ENCODE peak calls at places on chromosomes 12 and 14, in four cellular contexts. J, H, D and R are unnamed samples.

GRCh38 chr12:1552171-1552570 is 42.2 kb downstream of the FBXL14 start:
- DNase-seq in J (no peak), H (no peak), D (no peak), R (no peak)

GRCh38 chr14:69948311-69948710 is 69.1 kb downstream of the SMOC1 start:
- DNase-seq in J (no peak), H (no peak), D (no peak), R (no peak)

GRCh38 chr14:26960049-26960688 is 362.3 kb upstream of the NOVA1 start:
- DNase-seq in J (no peak), H (no peak), D (no peak), R (no peak)

GRCh38 chr12:92912052-92912451 is 17.0 kb downstream of the EEA1 start:
- DNase-seq in J (no peak), H (no peak), D (no peak), R (no peak)

GRCh38 chr14:88798161-88798560 is 5.4 kb upstream of the EML5 start:
- DNase-seq in J (no peak), H (no peak), D (no peak), R (no peak)

GRCh38 chr12:105911966-105912365 is 226.8 kb downstream of the NUAK1 start:
- DNase-seq in J (no peak), H (no peak), D (no peak), R (no peak)

GRCh38 chr12:131065801-131066200 is 112.1 kb downstream of the ADGRD1 start:
- DNase-seq in J (no peak), H (no peak), D (no peak), R (no peak)

GRCh38 chr12:112838731-112839130 is 47.2 kb downstream of the RPH3A start:
- DNase-seq in J (no peak), H (no peak), D (no peak), R (no peak)

GRCh38 chr14:75307700-75308379 is 29.2 kb downstream of the FOS start:
- DNase-seq in J (peak), H (no peak), D (peak), R (peak)

GRCh38 chr12:108826115-108826806 is 31.1 kb downstream of the SSH1 start:
- DNase-seq in J (peak), H (no peak), D (no peak), R (peak)

GRCh38 chr12:47813491-47814196 is 6.1 kb downstream of the HDAC7 start:
- DNase-seq in J (peak), H (no peak), D (no peak), R (no peak)

GRCh38 chr12:59708059-59708458 is 112.2 kb downstream of the SLC16A7 start:
- DNase-seq in J (no peak), H (no peak), D (no peak), R (no peak)

DNA sequence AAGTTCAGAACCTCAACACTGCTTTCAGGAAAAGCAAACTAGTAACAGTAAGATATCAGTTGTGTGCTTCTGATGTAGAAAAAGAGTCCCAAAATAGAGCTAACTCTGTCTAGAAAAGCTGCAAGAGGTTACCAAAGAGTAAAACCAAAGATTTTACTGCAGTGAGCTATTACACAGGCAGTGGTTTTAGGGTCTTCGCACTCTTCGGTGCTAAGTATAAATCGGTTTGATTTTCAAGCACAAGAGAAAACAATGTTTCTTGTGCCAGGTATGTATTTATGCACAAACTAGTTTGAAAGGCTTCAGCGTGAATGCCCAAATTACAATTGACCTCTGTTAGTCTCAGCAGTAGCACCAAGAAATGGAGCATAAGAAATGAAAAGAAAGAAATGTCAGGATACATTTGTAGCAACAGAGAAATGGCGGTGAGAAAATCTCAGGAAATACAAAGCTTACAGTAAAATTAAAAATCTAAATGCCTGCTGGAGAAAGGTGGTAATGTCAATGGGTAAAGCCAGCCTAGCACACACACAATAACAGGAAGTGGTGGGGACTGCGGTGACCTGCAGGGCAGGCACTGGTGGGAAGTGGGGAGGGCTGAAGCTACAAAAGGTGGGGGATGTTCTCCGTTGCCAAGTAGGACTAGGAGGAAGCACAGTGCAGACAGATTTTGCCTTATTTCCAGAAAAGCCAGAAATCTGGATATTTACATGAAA is 18.0 kb upstream of the DYRK2 start:
- DNase-seq in J (no peak), H (peak), D (no peak), R (peak)
- TF ChIP-seq NRF1 in J (no peak), H (no peak), D (no peak), R (no peak)

GRCh38 chr14:91888641-91889476 is 21.5 kb upstream of the TC2N start:
- DNase-seq in J (no peak), H (no peak), D (no peak), R (no peak)
- TF ChIP-seq NRF1 in J (no peak), H (no peak), D (no peak), R (no peak)

GRCh38 chr12:53624956-53625355 is 1.2 kb downstream of the ATF7 start:
- DNase-seq in J (no peak), H (no peak), D (no peak), R (no peak)
- TF ChIP-seq NRF1 in J (no peak), H (no peak), D (no peak), R (no peak)

GRCh38 chr12:124745891-124746570 is 117.6 kb downstream of the SCARB1 start:
- DNase-seq in J (peak), H (no peak), D (peak), R (peak)
- TF ChIP-seq NRF1 in J (no peak), H (no peak), D (no peak), R (no peak)

DNA sequence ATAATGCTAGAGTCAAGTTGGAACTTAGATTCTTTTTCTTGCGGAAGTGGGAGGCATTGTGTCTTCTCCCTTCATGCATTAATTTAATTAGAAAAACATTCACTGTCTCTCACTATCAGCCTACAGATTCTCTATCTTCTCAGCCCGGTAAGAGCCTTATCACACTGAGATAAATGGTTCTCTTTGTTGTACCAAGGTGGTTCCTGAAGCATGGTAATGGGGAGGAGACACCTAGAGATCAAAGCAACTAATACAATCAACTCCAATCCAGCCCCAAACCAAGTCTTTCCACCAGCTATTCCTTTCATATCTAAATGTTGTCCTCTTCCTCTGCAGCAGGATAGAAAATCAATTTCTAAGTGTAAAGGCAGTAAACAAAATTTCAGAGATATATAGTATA is 210.8 kb downstream of the DAD1 start:
- DNase-seq in J (no peak), H (no peak), D (no peak), R (no peak)
- TF ChIP-seq NRF1 in J (no peak), H (no peak), D (no peak), R (no peak)

GRCh38 chr14:106488293-106488692 is 961.9 kb downstream of the TMEM121 start:
- DNase-seq in J (no peak), H (no peak), D (no peak), R (no peak)

GRCh38 chr14:106493962-106494823 is 967.8 kb downstream of the TMEM121 start:
- DNase-seq in J (no peak), H (no peak), D (no peak), R (no peak)

GRCh38 chr14:106489112-106489881 is 962.9 kb downstream of the TMEM121 start:
- DNase-seq in J (no peak), H (no peak), D (no peak), R (no peak)

GRCh38 chr14:106490442-106490841 is 964.1 kb downstream of the TMEM121 start:
- DNase-seq in J (no peak), H (no peak), D (no peak), R (no peak)

DNA sequence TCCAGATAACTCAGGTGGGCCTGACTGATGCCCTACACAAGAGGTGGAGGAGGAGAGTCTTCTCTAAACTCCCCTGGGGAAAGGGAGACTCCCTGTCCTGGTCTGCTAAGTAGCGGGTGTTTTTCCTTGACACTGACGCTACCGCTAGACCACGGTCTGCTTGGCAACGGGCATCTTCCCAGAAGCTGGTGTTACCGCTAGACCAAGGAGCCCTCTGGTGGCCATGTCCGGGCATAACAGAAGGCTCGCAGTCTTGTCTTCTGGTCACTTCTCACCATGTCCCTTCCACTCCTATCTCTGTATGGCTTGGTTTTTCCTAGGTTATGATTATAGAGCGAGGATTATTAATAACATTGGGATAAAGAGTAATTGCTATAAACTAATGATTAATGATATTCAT is 965.5 kb downstream of the TMEM121 start:
- DNase-seq in J (no peak), H (no peak), D (peak), R (no peak)
- TF ChIP-seq NRF1 in J (no peak), H (no peak), D (no peak), R (no peak)